ENCODE peak calls at places on chromosome 16, in four cellular contexts. One of them, this sample, is unnamed.
A peak's percentile ranks its signal among the peaks of the same experiment; 100 is the strongest.

GRCh38 chr16:4110680-4111079 is 5.6 kb downstream of the ADCY9 start:
- DNase-seq in AG04450: no peak
- DNase-seq in upper lobe of right lung: peak; percentile 71
- DNase-seq in omental fat pad: no peak
- DNase-seq in this sample: no peak

GRCh38 chr16:88561485-88562369 is 8.5 kb upstream of the ZC3H18 start:
- DNase-seq in AG04450: peak; percentile 13
- DNase-seq in upper lobe of right lung: no peak
- DNase-seq in omental fat pad: no peak
- DNase-seq in this sample: no peak

GRCh38 chr16:22070361-22071351 is 21.7 kb upstream of the VWA3A start:
- DNase-seq in AG04450: no peak
- DNase-seq in upper lobe of right lung: no peak
- DNase-seq in omental fat pad: peak; percentile 32
- DNase-seq in this sample: no peak

GRCh38 chr16:12120331-12120981 is 143.9 kb downstream of the SNX29 start:
- DNase-seq in AG04450: no peak
- DNase-seq in upper lobe of right lung: peak; percentile 21
- DNase-seq in omental fat pad: no peak
- DNase-seq in this sample: no peak

GRCh38 chr16:14378684-14379467 is 251.2 kb downstream of the PARN start:
- DNase-seq in AG04450: no peak
- DNase-seq in upper lobe of right lung: no peak
- DNase-seq in omental fat pad: no peak
- DNase-seq in this sample: no peak

GRCh38 chr16:67283826-67284555 is 4.7 kb downstream of the PLEKHG4 start:
- DNase-seq in AG04450: no peak
- DNase-seq in upper lobe of right lung: no peak
- DNase-seq in omental fat pad: no peak
- DNase-seq in this sample: no peak

GRCh38 chr16:3029499-3030127 is 5.8 kb downstream of the THOC6 start:
- DNase-seq in AG04450: no peak
- DNase-seq in upper lobe of right lung: no peak
- DNase-seq in omental fat pad: no peak
- DNase-seq in this sample: no peak

GRCh38 chr16:16025214-16025968 is 76.0 kb downstream of the ABCC1 start:
- DNase-seq in AG04450: peak; percentile 79
- DNase-seq in upper lobe of right lung: no peak
- DNase-seq in omental fat pad: no peak
- DNase-seq in this sample: no peak

GRCh38 chr16:17591655-17592405 is 121.1 kb upstream of the XYLT1 start:
- DNase-seq in AG04450: no peak
- DNase-seq in upper lobe of right lung: no peak
- DNase-seq in omental fat pad: no peak
- DNase-seq in this sample: no peak

GRCh38 chr16:49592507-49593422 is 219.2 kb downstream of the C16orf78 start:
- DNase-seq in AG04450: no peak
- DNase-seq in upper lobe of right lung: no peak
- DNase-seq in omental fat pad: no peak
- DNase-seq in this sample: peak; percentile 66
- TF ChIP-seq CTCF in AG04450: peak; percentile 77
- TF ChIP-seq CTCF in upper lobe of right lung: peak; percentile 76
- TF ChIP-seq CTCF in omental fat pad: no peak
- TF ChIP-seq CTCF in this sample: peak; percentile 88

GRCh38 chr16:72927199-72928088 is 120.5 kb downstream of the ZFHX3 start:
- DNase-seq in AG04450: peak; percentile 78
- DNase-seq in upper lobe of right lung: peak; percentile 83
- DNase-seq in omental fat pad: no peak
- DNase-seq in this sample: no peak
- TF ChIP-seq CTCF in AG04450: peak; percentile 12
- TF ChIP-seq CTCF in upper lobe of right lung: no peak
- TF ChIP-seq CTCF in omental fat pad: no peak
- TF ChIP-seq CTCF in this sample: no peak

GRCh38 chr16:72099377-72099818 is 5.8 kb downstream of the DHX38 start:
- DNase-seq in AG04450: no peak
- DNase-seq in upper lobe of right lung: no peak
- DNase-seq in omental fat pad: no peak
- DNase-seq in this sample: no peak
- TF ChIP-seq CTCF in AG04450: peak; percentile 56
- TF ChIP-seq CTCF in upper lobe of right lung: peak; percentile 53
- TF ChIP-seq CTCF in omental fat pad: no peak
- TF ChIP-seq CTCF in this sample: peak; percentile 73

GRCh38 chr16:80543162-80543561 is 2.4 kb downstream of the DYNLRB2 start:
- DNase-seq in AG04450: no peak
- DNase-seq in upper lobe of right lung: no peak
- DNase-seq in omental fat pad: no peak
- DNase-seq in this sample: no peak

GRCh38 chr16:80536246-80536645 is 4.5 kb upstream of the DYNLRB2 start:
- DNase-seq in AG04450: no peak
- DNase-seq in upper lobe of right lung: no peak
- DNase-seq in omental fat pad: no peak
- DNase-seq in this sample: no peak

GRCh38 chr16:80541306-80541694 is 507 bp downstream of the DYNLRB2 start:
- DNase-seq in AG04450: no peak
- DNase-seq in upper lobe of right lung: no peak
- DNase-seq in omental fat pad: no peak
- DNase-seq in this sample: no peak

GRCh38 chr16:80544326-80544725 is 3.5 kb downstream of the DYNLRB2 start:
- DNase-seq in AG04450: no peak
- DNase-seq in upper lobe of right lung: no peak
- DNase-seq in omental fat pad: no peak
- DNase-seq in this sample: no peak

DNA sequence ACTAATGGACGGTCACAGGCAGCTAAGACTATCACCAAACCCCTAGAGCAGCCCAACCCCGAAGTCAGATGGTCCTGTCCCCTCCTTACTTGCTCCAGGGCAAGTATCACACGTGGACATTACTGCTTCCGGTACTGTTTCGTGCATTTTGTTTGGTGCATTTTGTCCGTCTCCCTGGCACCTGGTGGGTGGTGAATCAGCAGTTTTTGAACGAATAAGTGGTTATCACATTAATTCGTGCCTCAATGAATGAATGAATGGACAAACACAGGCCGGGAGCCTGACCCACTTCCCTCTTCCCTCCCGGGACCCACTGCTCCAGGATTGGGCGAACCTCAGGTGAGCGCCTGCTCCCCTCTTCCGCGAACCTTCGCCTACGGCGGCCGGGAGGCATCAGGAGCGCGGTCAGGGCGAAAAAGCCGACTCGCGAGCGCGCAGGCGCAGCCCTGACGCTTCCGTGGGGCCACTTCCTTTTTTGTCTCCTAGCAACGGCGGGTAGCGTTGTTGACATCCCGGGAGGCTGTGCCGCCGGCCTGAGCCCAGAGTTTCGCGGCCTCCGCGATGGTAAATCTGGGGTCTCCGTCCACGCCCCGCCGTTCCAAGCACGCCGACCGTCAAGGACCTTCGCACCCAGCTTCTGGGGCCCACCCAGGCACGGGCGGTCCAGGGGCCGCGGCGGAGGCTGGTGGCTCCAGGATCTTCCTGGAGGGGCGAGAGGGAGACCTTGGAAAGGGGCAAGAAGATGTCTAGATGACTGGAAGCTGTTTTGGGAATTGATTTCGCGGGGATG is at the start of gene DYNLRB2:
- DNase-seq in AG04450: peak; percentile 82
- DNase-seq in upper lobe of right lung: peak; percentile 98
- DNase-seq in omental fat pad: peak; percentile 65
- DNase-seq in this sample: peak; percentile 93
- TF ChIP-seq CTCF in AG04450: no peak
- TF ChIP-seq CTCF in upper lobe of right lung: no peak
- TF ChIP-seq CTCF in omental fat pad: no peak
- TF ChIP-seq CTCF in this sample: no peak

DNA sequence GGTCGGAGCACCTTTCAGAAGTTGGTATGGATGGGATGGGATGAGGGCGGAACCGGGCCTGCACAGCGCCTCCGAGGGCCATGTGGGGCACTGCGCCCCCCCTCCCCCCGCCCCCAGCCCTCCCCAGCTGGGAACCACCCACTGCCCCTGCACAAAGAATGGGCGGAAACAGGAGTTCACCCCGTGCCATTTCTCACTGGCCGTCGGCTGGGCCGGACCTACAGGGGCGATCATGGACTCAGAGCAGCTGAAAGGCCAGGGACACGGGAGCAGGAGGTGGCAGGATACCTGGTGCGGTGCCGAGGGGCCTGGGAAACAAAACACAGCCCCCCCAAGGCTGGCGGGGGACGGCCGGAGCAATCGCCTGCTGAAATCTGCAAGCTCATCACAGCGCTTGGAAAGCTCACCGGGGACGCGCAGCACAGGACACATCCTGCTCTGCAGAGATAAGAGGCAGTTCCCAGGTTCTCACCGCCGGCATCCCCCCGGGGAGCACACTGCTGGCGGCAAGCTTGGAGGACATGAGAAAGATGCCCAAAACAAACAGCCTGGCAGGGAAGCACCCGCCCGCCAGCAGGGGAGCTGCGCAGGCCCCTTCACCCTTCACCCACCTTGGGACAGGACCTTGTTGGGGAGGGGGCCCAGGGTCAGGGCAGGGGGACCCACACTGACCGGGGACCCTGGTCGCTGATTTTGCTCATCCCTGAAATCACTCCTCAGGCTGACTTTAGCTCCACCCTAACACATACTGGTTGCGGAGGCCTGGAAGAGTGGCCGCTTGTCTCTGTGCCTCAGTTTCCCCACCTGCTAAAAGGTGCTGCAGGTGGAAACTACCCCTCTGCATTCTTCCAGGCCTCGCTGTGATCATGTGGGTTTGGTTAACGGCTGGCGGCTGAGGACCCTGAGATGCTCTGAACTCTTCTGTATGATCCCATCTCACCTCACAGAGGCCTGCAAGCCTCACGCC is 263.9 kb downstream of the C16orf95 start:
- DNase-seq in AG04450: no peak
- DNase-seq in upper lobe of right lung: no peak
- DNase-seq in omental fat pad: no peak
- DNase-seq in this sample: no peak
- TF ChIP-seq CTCF in AG04450: peak; percentile 17
- TF ChIP-seq CTCF in upper lobe of right lung: no peak
- TF ChIP-seq CTCF in omental fat pad: no peak
- TF ChIP-seq CTCF in this sample: peak; percentile 62

GRCh38 chr16:69798466-69798865 is 36.3 kb downstream of the WWP2 start:
- DNase-seq in AG04450: no peak
- DNase-seq in upper lobe of right lung: peak; percentile 11
- DNase-seq in omental fat pad: no peak
- DNase-seq in this sample: no peak
- TF ChIP-seq CTCF in AG04450: peak; percentile 60
- TF ChIP-seq CTCF in upper lobe of right lung: peak; percentile 15
- TF ChIP-seq CTCF in omental fat pad: no peak
- TF ChIP-seq CTCF in this sample: peak; percentile 64

GRCh38 chr16:81405702-81406113 is 38.9 kb upstream of the CMIP start:
- DNase-seq in AG04450: peak; percentile 74
- DNase-seq in upper lobe of right lung: no peak
- DNase-seq in omental fat pad: no peak
- DNase-seq in this sample: no peak
- TF ChIP-seq CTCF in AG04450: peak; percentile 34
- TF ChIP-seq CTCF in upper lobe of right lung: no peak
- TF ChIP-seq CTCF in omental fat pad: no peak
- TF ChIP-seq CTCF in this sample: peak; percentile 29

GRCh38 chr16:23597003-23597756 is 1.1 kb upstream of the NDUFAB1 start:
- DNase-seq in AG04450: no peak
- DNase-seq in upper lobe of right lung: no peak
- DNase-seq in omental fat pad: no peak
- DNase-seq in this sample: no peak
- TF ChIP-seq CTCF in AG04450: no peak
- TF ChIP-seq CTCF in upper lobe of right lung: no peak
- TF ChIP-seq CTCF in omental fat pad: no peak
- TF ChIP-seq CTCF in this sample: no peak